ENCODE peak calls at places on chromosomes 7 and 10, in seven cellular contexts. P is head of caudate nucleus, W is HCT116, G is neural crest cell, C is DND-41, M is right cardiac atrium, H is COLO829. A is an unnamed sample.

GRCh38 chr7:150434240-150434639 is 16.2 kb upstream of the GIMAP8 start:
- DNase-seq in G (no peak), P (no peak), W (no peak), C (no peak), H (no peak), M (no peak), A (no peak)

GRCh38 chr10:130877131-130877530 is 434.4 kb downstream of the TCERG1L start:
- DNase-seq in P (no peak), H (no peak), G (no peak), C (no peak), M (no peak), W (no peak), A (no peak)

GRCh38 chr10:4615042-4615441 is 211.0 kb upstream of the AKR1E2 start:
- DNase-seq in P (no peak), W (no peak), C (no peak), G (no peak), H (no peak), M (no peak), A (no peak)

GRCh38 chr7:105245398-105246099 is 143.2 kb downstream of the SRPK2 start:
- DNase-seq in G (no peak), H (no peak), C (no peak), P (no peak), M (no peak), W (no peak), A (no peak)

GRCh38 chr7:129438839-129439640 is 4.8 kb downstream of the STRIP2 start:
- DNase-seq in P (peak), M (no peak), W (peak), G (no peak), H (peak), C (no peak), A (peak)

GRCh38 chr10:78419481-78420265 is 386.0 kb downstream of the RPS24 start:
- DNase-seq in H (no peak), C (no peak), G (no peak), M (no peak), W (no peak), P (no peak), A (no peak)

GRCh38 chr10:79072041-79072441 is 3.3 kb downstream of the ZMIZ1 start:
- DNase-seq in G (no peak), P (peak), C (no peak), W (no peak), H (no peak), M (peak), A (no peak)

GRCh38 chr7:45910855-45911254 is 10.2 kb downstream of the IGFBP3 start:
- DNase-seq in P (no peak), W (no peak), C (no peak), H (no peak), M (no peak), G (no peak), A (no peak)

GRCh38 chr10:117565068-117565467 is 22.5 kb downstream of the EMX2 start:
- DNase-seq in W (no peak), C (no peak), M (no peak), P (no peak), G (no peak), H (no peak), A (no peak)

GRCh38 chr10:85917601-85918000 is 449.0 kb downstream of the GRID1 start:
- DNase-seq in H (no peak), W (no peak), M (no peak), G (no peak), C (no peak), P (no peak), A (no peak)

GRCh38 chr10:784759-785538 is 95.5 kb upstream of the DIP2C start:
- DNase-seq in H (no peak), M (peak), C (peak), W (peak), P (peak), G (peak), A (peak)

GRCh38 chr7:156219307-156220077 is 407.2 kb upstream of the SHH start:
- DNase-seq in P (no peak), M (no peak), W (no peak), H (no peak), G (no peak), C (no peak), A (no peak)

GRCh38 chr10:97827778-97828291 is 21.8 kb upstream of the GOLGA7B start:
- DNase-seq in P (peak), H (peak), W (no peak), G (no peak), M (no peak), C (no peak), A (no peak)

GRCh38 chr10:80760914-80761371 is 223.2 kb downstream of the SH2D4B start:
- DNase-seq in W (no peak), G (no peak), M (no peak), P (no peak), H (no peak), C (no peak), A (no peak)

GRCh38 chr10:132706701-132707100 is 79.2 kb downstream of the NKX6-2 start:
- DNase-seq in C (no peak), P (peak), H (no peak), G (no peak), M (peak), W (no peak), A (no peak)

GRCh38 chr10:21194510-21194993 is 297.4 kb upstream of the NEBL start:
- DNase-seq in P (no peak), C (no peak), H (no peak), M (no peak), G (no peak), W (peak), A (peak)

GRCh38 chr7:375901-376305 is 85.9 kb downstream of the FOXL3 start:
- DNase-seq in P (no peak), M (no peak), W (no peak), G (no peak), C (no peak), H (no peak), A (no peak)

GRCh38 chr10:104277785-104278184 is 8.8 kb downstream of the GSTO2 start:
- DNase-seq in C (no peak), M (no peak), W (no peak), H (no peak), G (no peak), P (no peak), A (no peak)

GRCh38 chr7:41709621-41710020 is 6.7 kb upstream of the INHBA start:
- DNase-seq in H (peak), M (no peak), P (no peak), W (no peak), C (no peak), G (no peak), A (no peak)

GRCh38 chr7:127770870-127771269 is 118.9 kb downstream of the SND1 start:
- DNase-seq in W (no peak), P (no peak), H (no peak), M (no peak), C (no peak), G (no peak), A (no peak)

GRCh38 chr10:17504547-17505245 is 50.3 kb upstream of the ST8SIA6 start:
- DNase-seq in M (no peak), G (no peak), C (no peak), H (no peak), P (no peak), W (no peak), A (no peak)

GRCh38 chr7:36303202-36304098 is 86.2 kb upstream of the ANLN start:
- DNase-seq in M (peak), W (peak), G (no peak), H (peak), C (no peak), P (peak), A (peak)

GRCh38 chr7:102253973-102254370 is 32.7 kb upstream of the SH2B2 start:
- DNase-seq in W (no peak), G (no peak), C (no peak), P (no peak), H (no peak), M (no peak), A (no peak)

GRCh38 chr10:131102147-131102546 is 209.4 kb downstream of the TCERG1L start:
- DNase-seq in G (no peak), H (no peak), W (no peak), C (no peak), M (no peak), P (no peak), A (no peak)

GRCh38 chr7:89477991-89478390 is 676.3 kb upstream of the STEAP1 start:
- DNase-seq in W (no peak), P (no peak), M (no peak), G (no peak), C (no peak), H (no peak), A (no peak)

GRCh38 chr10:48444861-48445841 is 138.7 kb downstream of the MAPK8 start:
- DNase-seq in G (no peak), M (peak), C (peak), H (no peak), P (no peak), W (no peak), A (peak)

GRCh38 chr7:110544199-110544598 is 546.7 kb upstream of the LRRN3 start:
- DNase-seq in G (no peak), M (no peak), H (no peak), W (no peak), C (no peak), P (no peak), A (no peak)

GRCh38 chr7:37921340-37921805 is 933 bp downstream of the EPDR1 start:
- DNase-seq in W (no peak), G (no peak), H (no peak), M (peak), C (peak), P (peak), A (no peak)

GRCh38 chr10:130022501-130023299 is 58.6 kb upstream of the EBF3 start:
- DNase-seq in M (no peak), G (no peak), H (peak), C (no peak), W (no peak), P (no peak), A (no peak)

A was measured in A549.